ENCODE peak calls at places on chromosome 1, in nine cellular contexts. S, F, T, K, U, M, D, L and C are unnamed samples.

GRCh38 chr1:25566730-25567341 is 23.4 kb downstream of the LDLRAP1 start:
- DNase-seq in L (peak), F (no peak), T (no peak), K (peak), D (no peak), S (peak), M (peak), U (peak), C (no peak)

GRCh38 chr1:93716974-93717373 is 35.3 kb upstream of the BCAR3 start:
- DNase-seq in K (no peak), M (no peak), T (no peak), D (peak), U (peak), F (no peak), S (no peak), L (no peak), C (peak)

GRCh38 chr1:110286564-110286963 is 52.6 kb upstream of the RBM15 start:
- DNase-seq in M (no peak), L (no peak), U (no peak), K (no peak), D (no peak), F (no peak), S (no peak), T (no peak), C (no peak)

GRCh38 chr1:42017259-42017658 is 98.5 kb upstream of the HIVEP3 start:
- DNase-seq in K (no peak), L (no peak), U (peak), S (no peak), D (no peak), M (no peak), T (no peak), F (no peak), C (peak)

GRCh38 chr1:116203192-116203723 is 92.1 kb downstream of the MAB21L3 start:
- DNase-seq in D (no peak), F (no peak), U (no peak), S (no peak), L (peak), T (no peak), M (no peak), K (no peak), C (no peak)

GRCh38 chr1:205849619-205850355 is at the start of gene PM20D1:
- DNase-seq in F (peak), U (peak), K (peak), D (no peak), L (peak), T (peak), M (peak), S (peak), C (peak)

GRCh38 chr1:231924183-231924582 is 297.6 kb downstream of the DISC1 start:
- DNase-seq in U (no peak), S (peak), F (no peak), D (no peak), T (no peak), K (no peak), M (no peak), L (no peak), C (no peak)

GRCh38 chr1:41662656-41663437 is 178.4 kb upstream of the EDN2 start:
- DNase-seq in M (peak), S (peak), U (peak), L (peak), D (peak), T (no peak), F (peak), K (peak), C (peak)

GRCh38 chr1:201838381-201838780 is 9.4 kb downstream of the IPO9 start:
- DNase-seq in D (no peak), M (no peak), L (no peak), K (peak), U (no peak), S (no peak), T (no peak), F (no peak), C (no peak)

GRCh38 chr1:6646499-6647148 is 22.0 kb downstream of the THAP3 start:
- DNase-seq in M (peak), T (peak), U (no peak), L (peak), K (peak), S (peak), D (peak), F (peak), C (no peak)

GRCh38 chr1:66938618-66939017 is 13.8 kb downstream of the MIER1 start:
- DNase-seq in D (no peak), T (peak), L (no peak), F (no peak), M (no peak), U (no peak), S (peak), K (no peak), C (no peak)

GRCh38 chr1:88877382-88877825 is 14.0 kb downstream of the GTF2B start:
- DNase-seq in F (no peak), S (peak), K (peak), L (peak), M (peak), T (peak), D (peak), U (no peak), C (no peak)

GRCh38 chr1:9822490-9822889 is 1.3 kb downstream of the CLSTN1 start:
- DNase-seq in S (no peak), M (no peak), K (no peak), D (no peak), F (no peak), U (no peak), T (no peak), L (no peak), C (no peak)

GRCh38 chr1:172657586-172657985 is 1.3 kb upstream of the FASLG start:
- DNase-seq in F (peak), K (no peak), M (no peak), D (no peak), S (no peak), L (no peak), U (no peak), T (no peak), C (no peak)

GRCh38 chr1:96562094-96562493 is 159.5 kb upstream of the PTBP2 start:
- DNase-seq in S (no peak), T (no peak), L (no peak), U (no peak), M (peak), K (no peak), F (no peak), D (no peak), C (no peak)

GRCh38 chr1:186374313-186375151 is 521 bp downstream of the TPR start:
- DNase-seq in S (no peak), L (peak), K (peak), F (no peak), U (peak), M (peak), D (peak), T (peak), C (peak)

GRCh38 chr1:92410706-92411105 is 76.0 kb downstream of the GFI1 start:
- DNase-seq in F (no peak), D (no peak), T (no peak), K (no peak), U (peak), L (peak), M (no peak), S (no peak), C (peak)

GRCh38 chr1:91610102-91610501 is 109.5 kb downstream of the CDC7 start:
- DNase-seq in S (no peak), T (no peak), K (no peak), L (no peak), M (no peak), U (no peak), D (no peak), F (no peak), C (no peak)

GRCh38 chr1:64319985-64320384 is 116.6 kb downstream of the UBE2U start:
- DNase-seq in M (no peak), L (no peak), U (no peak), T (no peak), D (no peak), S (no peak), K (no peak), F (no peak), C (no peak)

GRCh38 chr1:18957136-18957521 is 653 bp upstream of the IFFO2 start:
- DNase-seq in L (no peak), U (no peak), K (peak), T (no peak), F (peak), D (no peak), M (peak), S (no peak), C (no peak)

GRCh38 chr1:190029441-190029840 is 448.2 kb downstream of the BRINP3 start:
- DNase-seq in M (no peak), F (no peak), D (no peak), L (no peak), K (no peak), T (no peak), U (no peak), S (peak), C (no peak)